ENCODE peak calls at places on chromosome 9, in ten cellular contexts. L, Z, G, D, K, C, O, Q, T and V are unnamed samples.
A peak's percentile ranks its signal among the peaks of the same experiment; 100 is the strongest.

GRCh38 chr9:130965680-130966079 is 26.6 kb upstream of the FIBCD1 start:
- DNase-seq in L (no peak), Z (no peak), G (no peak), D (no peak), K (no peak), C (no peak), O (no peak), Q (no peak), T (no peak), V (no peak)

GRCh38 chr9:83620841-83621636 is 1.9 kb upstream of the IDNK start:
- DNase-seq in L (peak; percentile 64), Z (peak; percentile 10), G (peak; percentile 27), D (no peak), K (peak; percentile 71), C (no peak), O (peak; percentile 17), Q (peak; percentile 16), T (peak; percentile 30), V (peak; percentile 37)

GRCh38 chr9:82116538-82116937 is 128.0 kb downstream of the SPATA31D1 start:
- DNase-seq in L (no peak), Z (no peak), G (no peak), D (no peak), K (no peak), C (no peak), O (no peak), Q (no peak), T (no peak), V (no peak)

GRCh38 chr9:83238871-83239624 is 176.1 kb upstream of the RASEF start:
- DNase-seq in L (no peak), Z (no peak), G (no peak), D (no peak), K (no peak), C (no peak), O (no peak), Q (no peak), T (no peak), V (no peak)

GRCh38 chr9:132651259-132651658 is 18.5 kb downstream of the DDX31 start:
- DNase-seq in L (peak; percentile 45), Z (no peak), G (no peak), D (no peak), K (no peak), C (no peak), O (no peak), Q (no peak), T (peak; percentile 23), V (peak; percentile 86)

GRCh38 chr9:133323211-133323610 is 12.8 kb downstream of the SURF6 start:
- DNase-seq in L (no peak), Z (no peak), G (no peak), D (no peak), K (no peak), C (no peak), O (no peak), Q (no peak), T (no peak), V (no peak)

GRCh38 chr9:13755551-13755950 is 476.1 kb upstream of the MPDZ start:
- DNase-seq in L (no peak), Z (no peak), G (no peak), D (no peak), K (no peak), C (no peak), O (no peak), Q (no peak), T (no peak), V (peak; percentile 9)

GRCh38 chr9:93089481-93089991 is 6.5 kb upstream of the CARD19 start:
- DNase-seq in L (no peak), Z (no peak), G (peak; percentile 11), D (peak; percentile 14), K (peak; percentile 23), C (no peak), O (no peak), Q (no peak), T (no peak), V (no peak)

GRCh38 chr9:100700689-100701318 is 122.9 kb downstream of the CAVIN4 start:
- DNase-seq in L (no peak), Z (no peak), G (no peak), D (no peak), K (peak; percentile 50), C (no peak), O (peak; percentile 14), Q (no peak), T (peak; percentile 25), V (peak; percentile 16)

GRCh38 chr9:3080951-3081350 is 237.1 kb upstream of the PUM3 start:
- DNase-seq in L (no peak), Z (no peak), G (no peak), D (no peak), K (no peak), C (no peak), O (no peak), Q (no peak), T (no peak), V (no peak)

GRCh38 chr9:36725777-36726356 is 153.2 kb downstream of the MELK start:
- DNase-seq in L (no peak), Z (no peak), G (no peak), D (no peak), K (peak; percentile 79), C (no peak), O (no peak), Q (no peak), T (no peak), V (no peak)

GRCh38 chr9:93815677-93816076 is 139.5 kb downstream of the BARX1 start:
- DNase-seq in L (no peak), Z (no peak), G (no peak), D (no peak), K (no peak), C (no peak), O (no peak), Q (no peak), T (no peak), V (no peak)

GRCh38 chr9:21812945-21813568 is 10.6 kb downstream of the MTAP start:
- DNase-seq in L (peak; percentile 71), Z (peak; percentile 43), G (peak; percentile 66), D (peak; percentile 58), K (peak; percentile 75), C (peak; percentile 16), O (peak; percentile 51), Q (peak; percentile 51), T (peak; percentile 51), V (peak; percentile 74)

GRCh38 chr9:126860757-126861466 is 473 bp downstream of the ZBTB34 start:
- DNase-seq in L (no peak), Z (no peak), G (peak; percentile 25), D (no peak), K (no peak), C (no peak), O (no peak), Q (peak; percentile 7), T (no peak), V (peak; percentile 33)